ENCODE peak calls at places on chromosomes 11 and 22, in four cellular contexts. One of them, this sample, is unnamed.
A peak's percentile ranks its signal among the peaks of the same experiment; 100 is the strongest.

GRCh38 chr11:24716403-24716802 is 219.6 kb downstream of the LUZP2 start:
- DNase-seq in GM23338: no peak
- DNase-seq in left ventricle myocardium inferior: no peak
- DNase-seq in heart left ventricle: no peak
- DNase-seq in this sample: no peak

GRCh38 chr11:124793466-124794278 is 6.5 kb downstream of the MSANTD2 start:
- DNase-seq in GM23338: peak; percentile 90
- DNase-seq in left ventricle myocardium inferior: no peak
- DNase-seq in heart left ventricle: no peak
- DNase-seq in this sample: no peak

GRCh38 chr11:30497600-30497999 is 88.6 kb downstream of the MPPED2 start:
- DNase-seq in left ventricle myocardium inferior: no peak
- DNase-seq in GM23338: no peak
- DNase-seq in heart left ventricle: no peak
- DNase-seq in this sample: no peak

GRCh38 chr11:117793521-117793920 is 3.5 kb downstream of the DSCAML1 start:
- DNase-seq in heart left ventricle: no peak
- DNase-seq in left ventricle myocardium inferior: no peak
- DNase-seq in GM23338: no peak
- DNase-seq in this sample: no peak

GRCh38 chr22:22753526-22754267 is 109.3 kb downstream of the GGTLC2 start:
- DNase-seq in heart left ventricle: peak; percentile 33
- DNase-seq in left ventricle myocardium inferior: no peak
- DNase-seq in GM23338: peak; percentile 86
- DNase-seq in this sample: no peak

GRCh38 chr22:45227645-45228400 is 12.9 kb downstream of the KIAA0930 start:
- DNase-seq in heart left ventricle: no peak
- DNase-seq in GM23338: no peak
- DNase-seq in left ventricle myocardium inferior: no peak
- DNase-seq in this sample: peak; percentile 71

GRCh38 chr11:133277886-133278285 is 254.4 kb downstream of the OPCML start:
- DNase-seq in left ventricle myocardium inferior: no peak
- DNase-seq in GM23338: no peak
- DNase-seq in heart left ventricle: no peak
- DNase-seq in this sample: no peak

GRCh38 chr11:80309301-80309700 is 868.5 kb upstream of the TENM4 start:
- DNase-seq in GM23338: no peak
- DNase-seq in left ventricle myocardium inferior: no peak
- DNase-seq in heart left ventricle: no peak
- DNase-seq in this sample: no peak

GRCh38 chr11:134145715-134146114 is 76.8 kb downstream of the JAM3 start:
- DNase-seq in heart left ventricle: no peak
- DNase-seq in GM23338: no peak
- DNase-seq in left ventricle myocardium inferior: no peak
- DNase-seq in this sample: no peak

GRCh38 chr11:128130052-128130451 is 457.3 kb downstream of the ETS1 start:
- DNase-seq in left ventricle myocardium inferior: no peak
- DNase-seq in heart left ventricle: no peak
- DNase-seq in GM23338: no peak
- DNase-seq in this sample: no peak

GRCh38 chr22:31857247-31857646 is 87.1 kb upstream of the YWHAH start:
- DNase-seq in left ventricle myocardium inferior: no peak
- DNase-seq in GM23338: peak; percentile 95
- DNase-seq in heart left ventricle: no peak
- DNase-seq in this sample: no peak

GRCh38 chr22:49052023-49052538 is 775.6 kb downstream of the BRD1 start:
- DNase-seq in GM23338: no peak
- DNase-seq in left ventricle myocardium inferior: no peak
- DNase-seq in heart left ventricle: no peak
- DNase-seq in this sample: no peak
- H3K4me3 ChIP-seq in GM23338: no peak overlapping the region
- H3K4me3 ChIP-seq in left ventricle myocardium inferior: peak overlapping the region; percentile 46
- H3K4me3 ChIP-seq in heart left ventricle: peak overlapping the region; percentile 34
- H3K4me3 ChIP-seq in this sample: peak overlapping the region; percentile 36

GRCh38 chr11:106415510-106415909 is 338.0 kb downstream of the AASDHPPT start:
- DNase-seq in left ventricle myocardium inferior: no peak
- DNase-seq in GM23338: no peak
- DNase-seq in heart left ventricle: no peak
- DNase-seq in this sample: no peak
- TF ChIP-seq CTCF in left ventricle myocardium inferior: no peak
- TF ChIP-seq CTCF in GM23338: peak; percentile 29
- TF ChIP-seq CTCF in heart left ventricle: no peak
- TF ChIP-seq CTCF in this sample: no peak

DNA sequence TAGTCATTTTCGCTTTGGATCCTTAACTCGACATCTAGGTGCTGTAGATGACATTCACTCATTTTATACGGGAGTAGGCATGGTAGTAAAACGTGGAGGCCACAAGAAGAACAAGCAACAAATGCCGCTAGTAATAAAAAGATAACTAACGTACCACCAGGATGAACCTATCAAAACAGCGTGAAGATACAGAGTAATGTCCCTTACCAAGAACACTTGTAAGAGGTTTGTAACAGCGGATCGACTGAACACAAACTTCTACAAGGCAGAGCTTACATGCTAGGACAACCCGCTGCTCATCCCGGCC is 744 bp downstream of the CHORDC1 start:
- DNase-seq in GM23338: no peak
- DNase-seq in left ventricle myocardium inferior: no peak
- DNase-seq in heart left ventricle: no peak
- DNase-seq in this sample: no peak
- H3K4me3 ChIP-seq in GM23338: peak overlapping the region; percentile 90
- H3K4me3 ChIP-seq in left ventricle myocardium inferior: peak overlapping the region; percentile 91
- H3K4me3 ChIP-seq in heart left ventricle: peak overlapping the region; percentile 82
- H3K4me3 ChIP-seq in this sample: peak overlapping the region; percentile 82

GRCh38 chr11:46238078-46238966 is 39.1 kb upstream of the CREB3L1 start:
- DNase-seq in heart left ventricle: peak; percentile 85
- DNase-seq in left ventricle myocardium inferior: peak; percentile 71
- DNase-seq in GM23338: peak; percentile 79
- DNase-seq in this sample: peak; percentile 82
- TF ChIP-seq CTCF in heart left ventricle: no peak
- TF ChIP-seq CTCF in left ventricle myocardium inferior: peak; percentile 39
- TF ChIP-seq CTCF in GM23338: no peak
- TF ChIP-seq CTCF in this sample: no peak

DNA sequence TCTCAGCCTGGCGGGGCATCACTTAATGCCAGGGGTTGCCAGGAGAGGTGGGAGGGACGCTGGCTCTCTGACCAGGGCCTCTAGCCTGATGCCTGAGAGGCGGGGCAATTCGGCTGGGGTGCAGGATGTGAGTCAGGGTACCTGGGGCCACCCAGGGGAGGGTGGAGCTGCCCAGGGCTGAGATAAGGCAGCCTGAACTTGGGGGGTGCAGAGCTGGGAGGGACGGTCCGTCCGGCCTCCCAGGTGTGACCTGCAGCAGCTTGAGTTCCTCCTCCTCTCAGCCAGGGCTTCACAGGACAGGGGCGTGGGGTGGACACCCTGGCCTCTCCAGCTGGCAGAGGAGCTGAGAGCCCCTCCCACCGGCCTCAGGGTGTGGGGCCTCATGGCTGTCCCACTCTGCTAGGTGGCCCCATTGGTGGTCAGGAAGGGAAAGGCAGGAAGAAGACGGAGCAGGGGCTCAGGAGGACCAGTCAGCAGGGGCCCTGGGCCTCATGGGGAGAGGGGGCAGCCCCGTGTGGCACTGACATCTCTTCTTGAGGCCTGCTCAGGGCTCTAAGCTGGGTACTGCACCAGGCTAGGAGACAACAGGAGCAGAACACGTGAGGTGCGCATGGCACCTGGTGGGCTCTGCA is 942 bp upstream of the RPS6KA4 start:
- DNase-seq in heart left ventricle: no peak
- DNase-seq in left ventricle myocardium inferior: no peak
- DNase-seq in GM23338: no peak
- DNase-seq in this sample: no peak
- H3K4me3 ChIP-seq in heart left ventricle: peak overlapping the region; percentile 94
- H3K4me3 ChIP-seq in left ventricle myocardium inferior: peak overlapping the region; percentile 83
- H3K4me3 ChIP-seq in GM23338: peak overlapping the region; percentile 86
- H3K4me3 ChIP-seq in this sample: peak overlapping the region; percentile 91